ENCODE peak calls at places on chromosomes 11 and 22, in six cellular contexts. One of them, this sample, is unnamed.

GRCh38 chr11:119741369-119742262 is 12.6 kb upstream of the NECTIN1 start:
- DNase-seq in HFFc6: no peak
- DNase-seq in heart right ventricle: peak; percentile 73
- DNase-seq in thyroid gland: peak; percentile 34
- DNase-seq in omental fat pad: no peak
- DNase-seq in left ventricle myocardium inferior: peak; percentile 52
- DNase-seq in this sample: no peak

GRCh38 chr11:34034053-34034452 is 17.5 kb upstream of the CAPRIN1 start:
- DNase-seq in HFFc6: no peak
- DNase-seq in heart right ventricle: no peak
- DNase-seq in thyroid gland: no peak
- DNase-seq in omental fat pad: no peak
- DNase-seq in left ventricle myocardium inferior: no peak
- DNase-seq in this sample: no peak

GRCh38 chr11:112670806-112671570 is 290.2 kb upstream of the NCAM1 start:
- DNase-seq in HFFc6: no peak
- DNase-seq in heart right ventricle: no peak
- DNase-seq in thyroid gland: no peak
- DNase-seq in omental fat pad: no peak
- DNase-seq in left ventricle myocardium inferior: no peak
- DNase-seq in this sample: no peak

GRCh38 chr22:28736296-28737155 is 5.1 kb downstream of the CHEK2 start:
- DNase-seq in HFFc6: no peak
- DNase-seq in heart right ventricle: no peak
- DNase-seq in thyroid gland: no peak
- DNase-seq in omental fat pad: no peak
- DNase-seq in left ventricle myocardium inferior: no peak
- DNase-seq in this sample: no peak

GRCh38 chr11:11787305-11788066 is 54.3 kb upstream of the USP47 start:
- DNase-seq in HFFc6: peak; percentile 52
- DNase-seq in heart right ventricle: peak; percentile 57
- DNase-seq in thyroid gland: peak; percentile 74
- DNase-seq in omental fat pad: peak; percentile 59
- DNase-seq in left ventricle myocardium inferior: peak; percentile 53
- DNase-seq in this sample: peak; percentile 83

GRCh38 chr11:88384678-88385015 is 47.1 kb upstream of the CTSC start:
- DNase-seq in HFFc6: peak; percentile 20
- DNase-seq in heart right ventricle: no peak
- DNase-seq in thyroid gland: no peak
- DNase-seq in omental fat pad: no peak
- DNase-seq in left ventricle myocardium inferior: no peak
- DNase-seq in this sample: no peak

GRCh38 chr11:88352139-88352538 is 14.6 kb upstream of the CTSC start:
- DNase-seq in HFFc6: peak; percentile 51
- DNase-seq in heart right ventricle: no peak
- DNase-seq in thyroid gland: no peak
- DNase-seq in omental fat pad: no peak
- DNase-seq in left ventricle myocardium inferior: no peak
- DNase-seq in this sample: no peak

GRCh38 chr11:102421262-102421661 is 31.3 kb downstream of the TMEM123 start:
- DNase-seq in HFFc6: no peak
- DNase-seq in heart right ventricle: no peak
- DNase-seq in thyroid gland: no peak
- DNase-seq in omental fat pad: no peak
- DNase-seq in left ventricle myocardium inferior: no peak
- DNase-seq in this sample: no peak

GRCh38 chr11:35629914-35630313 is 11.7 kb downstream of the FJX1 start:
- DNase-seq in HFFc6: peak; percentile 98
- DNase-seq in heart right ventricle: no peak
- DNase-seq in thyroid gland: no peak
- DNase-seq in omental fat pad: peak; percentile 30
- DNase-seq in left ventricle myocardium inferior: no peak
- DNase-seq in this sample: no peak

GRCh38 chr11:2930705-2931415 is 1.6 kb upstream of the PHLDA2 start:
- DNase-seq in HFFc6: peak; percentile 42
- DNase-seq in heart right ventricle: peak; percentile 67
- DNase-seq in thyroid gland: peak; percentile 93
- DNase-seq in omental fat pad: no peak
- DNase-seq in left ventricle myocardium inferior: peak; percentile 51
- DNase-seq in this sample: peak; percentile 27
- TF ChIP-seq CTCF in HFFc6: peak; percentile 85
- TF ChIP-seq CTCF in heart right ventricle: peak; percentile 47
- TF ChIP-seq CTCF in thyroid gland: peak; percentile 76
- TF ChIP-seq CTCF in omental fat pad: no peak
- TF ChIP-seq CTCF in left ventricle myocardium inferior: peak; percentile 61
- TF ChIP-seq CTCF in this sample: no peak

GRCh38 chr11:26276798-26277424 is 55.0 kb upstream of the ANO3 start:
- DNase-seq in HFFc6: peak; percentile 33
- DNase-seq in heart right ventricle: peak; percentile 11
- DNase-seq in thyroid gland: peak; percentile 35
- DNase-seq in omental fat pad: peak; percentile 42
- DNase-seq in left ventricle myocardium inferior: peak; percentile 20
- DNase-seq in this sample: peak; percentile 78

GRCh38 chr11:26283852-26284421 is 48.0 kb upstream of the ANO3 start:
- DNase-seq in HFFc6: no peak
- DNase-seq in heart right ventricle: no peak
- DNase-seq in thyroid gland: no peak
- DNase-seq in omental fat pad: no peak
- DNase-seq in left ventricle myocardium inferior: no peak
- DNase-seq in this sample: no peak

DNA sequence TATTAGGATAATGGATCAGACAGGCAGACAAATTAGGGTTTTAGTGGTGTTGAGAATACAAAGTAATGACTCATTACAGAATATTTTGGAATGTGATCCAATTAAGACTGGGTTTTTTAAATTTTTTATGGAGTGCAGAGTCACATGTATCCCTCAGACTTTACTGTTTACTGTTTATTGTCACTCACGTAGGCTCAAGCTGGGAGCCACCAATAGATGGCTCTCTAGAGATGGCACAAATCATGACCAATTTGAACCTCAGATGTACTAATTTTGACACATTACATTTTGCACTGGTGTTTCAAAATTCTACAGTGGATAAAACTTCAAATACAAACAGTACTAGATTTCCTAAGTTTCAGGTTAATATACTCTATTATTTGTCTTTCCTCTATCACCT is 53.6 kb upstream of the ANO3 start:
- DNase-seq in HFFc6: no peak
- DNase-seq in heart right ventricle: no peak
- DNase-seq in thyroid gland: no peak
- DNase-seq in omental fat pad: no peak
- DNase-seq in left ventricle myocardium inferior: no peak
- DNase-seq in this sample: no peak
- TF ChIP-seq CTCF in HFFc6: peak; percentile 10
- TF ChIP-seq CTCF in heart right ventricle: no peak
- TF ChIP-seq CTCF in thyroid gland: no peak
- TF ChIP-seq CTCF in omental fat pad: no peak
- TF ChIP-seq CTCF in left ventricle myocardium inferior: no peak
- TF ChIP-seq CTCF in this sample: no peak

DNA sequence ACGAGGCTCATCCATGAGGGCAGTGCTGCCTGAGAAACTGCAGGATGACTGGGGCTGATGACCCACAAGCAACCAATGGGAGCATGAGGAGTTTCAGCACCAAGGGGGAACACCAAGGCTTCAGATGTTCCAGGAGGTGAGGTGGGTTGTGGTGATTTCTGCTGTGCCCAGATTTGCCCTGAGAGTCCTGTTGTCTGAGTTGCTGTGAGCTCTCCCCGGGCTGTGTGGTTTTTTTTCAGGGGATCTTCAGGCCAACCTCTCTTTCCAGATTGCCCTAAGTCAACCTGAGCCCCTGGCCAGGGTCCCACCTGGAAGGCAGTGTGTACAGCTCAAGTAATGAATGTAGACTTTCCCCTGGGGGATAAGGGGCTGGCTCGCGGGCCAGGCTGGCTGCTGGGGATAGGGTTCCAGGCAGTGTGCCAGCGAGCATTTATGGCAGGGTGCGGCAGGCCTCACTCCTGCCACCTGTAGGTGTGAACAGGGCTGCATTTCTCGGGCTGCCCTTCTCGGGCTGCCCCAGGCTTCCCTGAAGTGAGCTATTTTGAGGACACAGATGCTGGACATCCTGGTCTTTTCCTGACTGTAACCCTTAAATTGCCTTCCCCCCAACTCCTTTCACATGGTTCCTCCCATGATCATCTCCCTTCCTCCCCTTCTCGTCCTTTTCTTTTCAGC is 9.8 kb downstream of the SLC22A6 start:
- DNase-seq in HFFc6: no peak
- DNase-seq in heart right ventricle: peak; percentile 60
- DNase-seq in thyroid gland: peak; percentile 54
- DNase-seq in omental fat pad: no peak
- DNase-seq in left ventricle myocardium inferior: peak; percentile 56
- DNase-seq in this sample: peak; percentile 54
- TF ChIP-seq CTCF in HFFc6: peak; percentile 65
- TF ChIP-seq CTCF in heart right ventricle: peak; percentile 57
- TF ChIP-seq CTCF in thyroid gland: no peak
- TF ChIP-seq CTCF in omental fat pad: no peak
- TF ChIP-seq CTCF in left ventricle myocardium inferior: peak; percentile 63
- TF ChIP-seq CTCF in this sample: no peak

DNA sequence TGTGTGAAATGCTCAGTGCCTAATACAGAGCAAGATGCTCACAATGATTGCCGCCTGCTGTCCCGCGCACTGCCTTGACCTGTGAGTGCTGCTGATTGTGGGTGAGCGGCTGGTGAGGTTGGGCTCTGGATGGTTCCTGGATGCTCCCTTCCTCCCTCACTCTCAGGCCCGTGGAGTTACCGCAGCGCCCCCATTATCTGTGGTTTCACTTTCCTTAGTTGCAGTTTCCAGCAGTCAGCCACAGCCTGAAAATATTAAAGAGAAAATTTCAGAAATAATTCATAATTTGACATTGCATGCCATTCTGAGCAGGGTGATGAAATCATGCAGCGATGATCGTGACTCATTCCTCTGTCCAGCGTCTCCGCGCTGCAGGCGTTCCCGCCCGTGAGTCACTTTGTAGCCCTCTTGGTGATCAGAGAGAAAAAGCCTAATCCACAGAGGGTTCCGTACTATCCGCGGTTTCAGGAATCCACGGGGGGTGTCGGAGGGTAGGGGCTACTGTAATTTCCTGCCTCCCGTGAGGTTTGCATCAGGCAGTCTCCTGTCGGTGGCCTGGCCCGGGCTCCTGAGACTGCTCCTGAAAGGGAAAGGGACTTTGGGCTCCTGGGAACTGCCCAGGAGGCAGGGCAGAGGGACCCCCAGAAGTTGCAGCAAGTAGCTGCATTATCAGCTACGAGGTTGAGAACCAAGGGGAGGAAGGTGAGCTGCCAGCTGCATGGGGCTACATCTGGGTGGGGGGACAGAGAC is 10.6 kb downstream of the RPL3 start:
- DNase-seq in HFFc6: peak; percentile 90
- DNase-seq in heart right ventricle: peak; percentile 50
- DNase-seq in thyroid gland: no peak
- DNase-seq in omental fat pad: peak; percentile 62
- DNase-seq in left ventricle myocardium inferior: no peak
- DNase-seq in this sample: no peak
- TF ChIP-seq CTCF in HFFc6: peak; percentile 32
- TF ChIP-seq CTCF in heart right ventricle: no peak
- TF ChIP-seq CTCF in thyroid gland: no peak
- TF ChIP-seq CTCF in omental fat pad: no peak
- TF ChIP-seq CTCF in left ventricle myocardium inferior: no peak
- TF ChIP-seq CTCF in this sample: no peak

GRCh38 chr22:35043251-35043931 is 22.6 kb upstream of the ISX start:
- DNase-seq in HFFc6: no peak
- DNase-seq in heart right ventricle: no peak
- DNase-seq in thyroid gland: no peak
- DNase-seq in omental fat pad: no peak
- DNase-seq in left ventricle myocardium inferior: no peak
- DNase-seq in this sample: no peak
- TF ChIP-seq CTCF in HFFc6: peak; percentile 21
- TF ChIP-seq CTCF in heart right ventricle: no peak
- TF ChIP-seq CTCF in thyroid gland: no peak
- TF ChIP-seq CTCF in omental fat pad: no peak
- TF ChIP-seq CTCF in left ventricle myocardium inferior: no peak
- TF ChIP-seq CTCF in this sample: no peak

GRCh38 chr11:67195971-67196418 is 70.3 kb upstream of the GRK2 start:
- DNase-seq in HFFc6: peak; percentile 85
- DNase-seq in heart right ventricle: no peak
- DNase-seq in thyroid gland: no peak
- DNase-seq in omental fat pad: no peak
- DNase-seq in left ventricle myocardium inferior: no peak
- DNase-seq in this sample: no peak
- TF ChIP-seq CTCF in HFFc6: no peak
- TF ChIP-seq CTCF in heart right ventricle: no peak
- TF ChIP-seq CTCF in thyroid gland: no peak
- TF ChIP-seq CTCF in omental fat pad: no peak
- TF ChIP-seq CTCF in left ventricle myocardium inferior: no peak
- TF ChIP-seq CTCF in this sample: no peak

DNA sequence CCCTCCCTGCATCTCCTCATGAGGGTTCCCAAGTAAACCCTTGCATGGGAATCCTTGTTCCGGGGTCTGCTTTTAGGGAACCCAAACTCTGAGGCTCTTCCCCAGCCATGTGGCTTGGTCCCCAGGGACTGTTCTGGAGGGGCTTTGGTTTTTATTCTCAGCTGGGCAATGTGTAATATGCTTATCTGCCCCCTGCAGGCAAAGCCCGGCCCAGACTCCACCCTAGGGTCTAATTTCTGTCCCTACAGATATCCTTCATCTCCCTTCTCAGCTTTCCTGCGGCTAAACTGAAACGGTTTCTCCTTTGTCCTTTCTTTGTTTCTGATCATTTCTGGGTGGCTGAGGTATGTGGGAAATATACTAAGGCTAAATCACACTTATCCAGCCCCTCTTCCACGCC is 37.1 kb downstream of the TST start:
- DNase-seq in HFFc6: no peak
- DNase-seq in heart right ventricle: no peak
- DNase-seq in thyroid gland: no peak
- DNase-seq in omental fat pad: no peak
- DNase-seq in left ventricle myocardium inferior: no peak
- DNase-seq in this sample: no peak
- TF ChIP-seq CTCF in HFFc6: peak; percentile 40
- TF ChIP-seq CTCF in heart right ventricle: no peak
- TF ChIP-seq CTCF in thyroid gland: no peak
- TF ChIP-seq CTCF in omental fat pad: no peak
- TF ChIP-seq CTCF in left ventricle myocardium inferior: no peak
- TF ChIP-seq CTCF in this sample: no peak